ENCODE peak calls at places on chromosomes 3 and 15, in nine cellular contexts. T, O, W, K, C, G, N, V and E are unnamed samples.

GRCh38 chr15:49832421-49832980 is 211.7 kb downstream of the DTWD1 start:
- DNase-seq in G (no peak), W (peak; percentile 45), N (no peak), K (no peak), C (no peak), O (peak; percentile 62), V (no peak), T (no peak), E (no peak)

GRCh38 chr3:172694526-172694925 is 16.3 kb downstream of the NCEH1 start:
- DNase-seq in V (no peak), C (no peak), T (no peak), N (no peak), K (no peak), G (no peak), W (no peak), O (no peak), E (no peak)

GRCh38 chr3:178629430-178630178 is 93.4 kb downstream of the KCNMB2 start:
- DNase-seq in N (no peak), G (peak; percentile 5), W (peak; percentile 36), V (no peak), O (no peak), K (peak; percentile 27), T (no peak), C (no peak), E (no peak)

GRCh38 chr3:12798559-12799179 is 2.2 kb downstream of the CAND2 start:
- DNase-seq in C (no peak), W (no peak), V (no peak), T (no peak), N (no peak), K (no peak), G (no peak), O (no peak), E (no peak)

GRCh38 chr3:4680227-4680691 is 187.1 kb downstream of the ITPR1 start:
- DNase-seq in O (no peak), V (no peak), W (no peak), T (no peak), G (no peak), C (no peak), N (no peak), K (no peak), E (no peak)

GRCh38 chr3:122679467-122680291 is 960 bp upstream of the PARP14 start:
- DNase-seq in N (peak; percentile 39), V (no peak), G (peak; percentile 35), K (peak; percentile 63), W (peak; percentile 60), C (peak; percentile 11), T (no peak), O (no peak), E (peak; percentile 37)

GRCh38 chr3:125098929-125099328 is 43.1 kb upstream of the HEG1 start:
- DNase-seq in V (no peak), T (no peak), N (no peak), W (no peak), G (no peak), O (no peak), K (no peak), C (no peak), E (no peak)

GRCh38 chr3:187626581-187626980 is 43.6 kb downstream of the SST start:
- DNase-seq in T (no peak), O (no peak), K (no peak), W (no peak), N (no peak), C (no peak), G (no peak), V (no peak), E (no peak)

GRCh38 chr3:69113536-69113935 is 8.9 kb downstream of the LMOD3 start:
- DNase-seq in C (no peak), W (no peak), K (no peak), N (no peak), V (no peak), T (no peak), G (peak; percentile 87), O (no peak), E (no peak)

GRCh38 chr3:169623971-169624370 is 39.5 kb downstream of the MECOM start:
- DNase-seq in C (no peak), K (peak; percentile 82), W (no peak), O (no peak), N (no peak), G (no peak), V (no peak), T (no peak), E (no peak)

GRCh38 chr3:119978554-119979208 is 115.6 kb downstream of the GSK3B start:
- DNase-seq in C (no peak), T (no peak), W (no peak), O (no peak), K (no peak), G (no peak), N (no peak), V (no peak), E (no peak)

GRCh38 chr3:52185837-52186236 is 12.1 kb upstream of the ALAS1 start:
- DNase-seq in W (no peak), G (no peak), N (no peak), O (no peak), K (no peak), V (no peak), T (no peak), C (no peak), E (no peak)

GRCh38 chr3:150483226-150483625 is 63.1 kb downstream of the SERP1 start:
- DNase-seq in T (no peak), O (no peak), N (no peak), V (no peak), W (no peak), K (no peak), G (no peak), C (no peak), E (no peak)

GRCh38 chr3:40207796-40208195 is 101.7 kb upstream of the EIF1B start:
- DNase-seq in N (no peak), T (no peak), V (no peak), G (peak; percentile 24), O (no peak), W (no peak), K (no peak), C (no peak), E (no peak)

GRCh38 chr3:106208266-106208665 is 339.5 kb upstream of the CBLB start:
- DNase-seq in K (no peak), V (no peak), G (no peak), N (no peak), C (peak; percentile 4), W (no peak), O (no peak), T (no peak), E (no peak)

GRCh38 chr3:190101320-190102117 is 19.2 kb downstream of the P3H2 start:
- DNase-seq in C (peak; percentile 23), T (no peak), G (peak; percentile 45), O (no peak), N (no peak), W (no peak), V (no peak), K (no peak), E (no peak)

GRCh38 chr3:99536555-99537314 is 101.7 kb upstream of the COL8A1 start:
- DNase-seq in W (no peak), G (peak; percentile 43), N (no peak), O (no peak), T (no peak), C (no peak), K (no peak), V (no peak), E (no peak)

GRCh38 chr3:62538706-62539356 is 165.5 kb upstream of the FEZF2 start:
- DNase-seq in K (no peak), G (no peak), C (no peak), V (no peak), N (no peak), W (no peak), O (no peak), T (no peak), E (no peak)

GRCh38 chr15:101481381-101481705 is 8.2 kb downstream of the PCSK6 start:
- DNase-seq in N (no peak), O (no peak), T (no peak), V (no peak), C (no peak), W (no peak), K (no peak), G (no peak), E (no peak)

GRCh38 chr3:194512895-194513601 is 26.2 kb upstream of the ATP13A3 start:
- DNase-seq in V (no peak), K (peak; percentile 90), T (no peak), G (no peak), W (no peak), N (no peak), O (no peak), C (no peak), E (no peak)

GRCh38 chr3:184591789-184592188 is 30.2 kb downstream of the EPHB3 start:
- DNase-seq in C (no peak), N (no peak), T (no peak), V (no peak), W (no peak), G (no peak), O (no peak), K (no peak), E (no peak)

GRCh38 chr15:65888998-65889397 is 19.7 kb downstream of the RAB11A start:
- DNase-seq in K (no peak), O (no peak), C (no peak), G (no peak), N (no peak), T (no peak), V (no peak), W (no peak), E (no peak)

GRCh38 chr15:80875568-80875967 is 96.4 kb downstream of the CEMIP start:
- DNase-seq in V (no peak), O (no peak), W (no peak), K (no peak), N (no peak), T (no peak), G (no peak), C (no peak), E (no peak)

GRCh38 chr15:62079594-62079993 is 12.8 kb downstream of the C2CD4A start:
- DNase-seq in O (no peak), C (no peak), W (no peak), T (no peak), V (no peak), N (no peak), K (no peak), G (no peak), E (no peak)